ENCODE peak calls at places on chromosome 7, in five cellular contexts. B is HepG2, F is HCT116, U is K562, J is SK-N-SH. I is an unnamed sample.

GRCh38 chr7:96823274-96823673 is 113.6 kb upstream of the SEM1 start:
- DNase-seq in F (no peak), J (no peak), B (no peak), U (no peak), I (no peak)

GRCh38 chr7:154832557-154833138 is 170.3 kb downstream of the PAXIP1 start:
- DNase-seq in J (peak), B (peak), F (peak), U (peak), I (peak)

GRCh38 chr7:38215734-38216670 is 38.0 kb downstream of the STARD3NL start:
- DNase-seq in J (peak), B (peak), U (peak), F (peak), I (peak)

GRCh38 chr7:28354601-28355062 is 57.7 kb upstream of the CREB5 start:
- DNase-seq in B (no peak), F (no peak), J (no peak), U (no peak), I (no peak)

GRCh38 chr7:20839196-20839735 is 52.6 kb upstream of the SP8 start:
- DNase-seq in F (no peak), J (no peak), B (no peak), U (no peak), I (no peak)

GRCh38 chr7:12110425-12110824 is 100.7 kb upstream of the TMEM106B start:
- DNase-seq in B (no peak), J (no peak), F (no peak), U (no peak), I (no peak)

GRCh38 chr7:40219917-40220316 is 85.1 kb downstream of the SUGCT start:
- DNase-seq in J (no peak), B (no peak), U (no peak), F (no peak), I (no peak)

GRCh38 chr7:37052673-37053072 is 328.4 kb upstream of the AOAH start:
- DNase-seq in U (peak), B (peak), F (no peak), J (no peak), I (peak)

GRCh38 chr7:30703756-30704155 is 21.5 kb upstream of the CRHR2 start:
- DNase-seq in J (no peak), U (no peak), B (no peak), F (no peak), I (no peak)

GRCh38 chr7:110529175-110529574 is 561.8 kb upstream of the LRRN3 start:
- DNase-seq in F (no peak), U (no peak), B (peak), J (no peak), I (no peak)

GRCh38 chr7:110539216-110539615 is 551.7 kb upstream of the LRRN3 start:
- DNase-seq in J (no peak), B (no peak), U (no peak), F (no peak), I (no peak)

GRCh38 chr7:110531186-110531585 is 559.7 kb upstream of the LRRN3 start:
- DNase-seq in U (no peak), F (no peak), J (no peak), B (no peak), I (no peak)

DNA sequence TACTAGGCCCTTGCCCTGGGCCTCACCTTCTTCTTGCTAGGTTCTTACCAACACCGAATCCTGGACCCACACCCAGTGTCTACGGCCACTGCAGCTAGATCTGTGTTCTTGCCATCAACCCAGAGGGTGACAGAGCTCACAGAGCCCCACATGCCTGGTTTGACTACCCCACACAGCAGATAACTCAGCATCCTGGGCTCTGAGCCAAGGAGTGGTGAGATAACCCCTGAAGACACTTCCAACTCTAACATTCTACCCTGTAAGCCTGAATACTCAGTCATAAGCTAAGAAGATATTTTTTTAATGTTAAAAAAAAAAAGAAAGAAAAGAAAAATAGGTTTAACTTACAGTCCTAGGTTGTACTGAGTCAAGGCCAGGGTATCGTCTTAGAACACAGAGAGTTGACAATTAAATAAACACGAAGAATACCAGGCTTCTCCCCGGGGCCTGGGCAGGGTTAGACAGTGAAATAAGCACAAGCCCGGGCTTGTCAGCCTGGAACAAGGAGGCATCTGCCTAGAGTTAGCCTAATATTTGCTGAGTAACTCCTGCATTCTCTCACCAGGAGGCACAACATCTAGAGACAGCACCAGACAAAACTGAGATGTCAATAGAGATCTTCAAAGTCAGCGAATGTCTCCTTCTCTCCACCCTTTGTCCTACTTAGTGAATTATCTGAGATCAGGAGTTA is 556.5 kb upstream of the LRRN3 start:
- DNase-seq in F (no peak), J (peak), B (peak), U (peak), I (peak)
- TF ChIP-seq JUND in F (no peak), J (no peak), B (no peak), U (no peak), I (peak)

GRCh38 chr7:98286093-98286525 is 4.6 kb downstream of the BRI3 start:
- DNase-seq in U (peak), J (peak), F (peak), B (peak), I (no peak)
- TF ChIP-seq JUND in U (no peak), J (no peak), F (no peak), B (no peak), I (no peak)

DNA sequence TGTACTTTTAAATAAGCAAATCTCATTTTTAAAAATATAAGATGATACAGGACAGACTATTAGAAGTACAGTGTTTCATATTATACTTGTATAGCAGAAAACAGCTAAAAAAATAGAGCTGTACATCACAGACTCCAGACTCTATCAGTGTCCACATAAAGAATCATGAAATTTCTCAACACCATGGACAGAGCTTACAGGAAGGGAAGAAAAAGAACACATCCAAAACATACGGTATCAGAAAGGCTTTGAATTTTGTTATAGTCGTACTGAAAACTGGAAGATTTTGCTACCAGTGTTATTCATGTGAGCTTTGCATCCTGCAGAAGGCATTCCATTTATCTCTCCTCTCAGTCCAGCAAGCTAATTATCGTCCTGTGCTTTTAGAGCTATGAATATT is 183.2 kb upstream of the PTPRZ1 start:
- DNase-seq in U (no peak), J (no peak), B (no peak), F (no peak), I (no peak)
- TF ChIP-seq JUND in U (no peak), J (no peak), B (no peak), F (no peak), I (no peak)

GRCh38 chr7:117711556-117711955 is 161.7 kb downstream of the CTTNBP2 start:
- DNase-seq in B (no peak), U (no peak), J (no peak), F (no peak), I (no peak)

GRCh38 chr7:117707080-117707479 is 166.2 kb downstream of the CTTNBP2 start:
- DNase-seq in U (no peak), F (no peak), J (no peak), B (no peak), I (no peak)

GRCh38 chr7:117705630-117706029 is 167.6 kb downstream of the CTTNBP2 start:
- DNase-seq in B (no peak), J (no peak), U (no peak), F (no peak), I (no peak)

GRCh38 chr7:117704098-117704497 is 169.1 kb downstream of the CTTNBP2 start:
- DNase-seq in B (no peak), J (no peak), F (no peak), U (no peak), I (no peak)

GRCh38 chr7:117706191-117706590 is 167.1 kb downstream of the CTTNBP2 start:
- DNase-seq in U (no peak), B (no peak), F (no peak), J (no peak), I (no peak)
- TF ChIP-seq JUND in U (no peak), B (no peak), F (no peak), J (no peak), I (no peak)

GRCh38 chr7:130213820-130214219 is 6.2 kb downstream of the SSMEM1 start:
- DNase-seq in B (no peak), U (no peak), J (no peak), F (no peak), I (no peak)
- TF ChIP-seq JUND in B (no peak), U (no peak), J (no peak), F (no peak), I (no peak)